ENCODE peak calls at places on chromosomes 5 and 9, in nine cellular contexts. U, B, G, C, Z, O, Q, A and Y are unnamed samples.

GRCh38 chr9:116238225-116238624 is 84.6 kb downstream of the PAPPA start:
- DNase-seq in U (no peak), B (no peak), G (no peak), C (no peak), Z (peak; percentile 80), O (peak; percentile 87), Q (peak; percentile 83), A (peak; percentile 67), Y (no peak)

GRCh38 chr5:54644226-54644625 is 126.7 kb downstream of the SNX18 start:
- DNase-seq in U (no peak), B (no peak), G (no peak), C (peak; percentile 48), Z (peak; percentile 79), O (peak; percentile 73), Q (peak; percentile 67), A (peak; percentile 65), Y (no peak)

GRCh38 chr9:89853161-89853560 is 248.3 kb downstream of the GADD45G start:
- DNase-seq in U (no peak), B (no peak), G (no peak), C (no peak), Z (no peak), O (no peak), Q (no peak), A (no peak), Y (no peak)

GRCh38 chr9:21831841-21832509 is 29.5 kb downstream of the MTAP start:
- DNase-seq in U (no peak), B (no peak), G (no peak), C (no peak), Z (peak; percentile 93), O (peak; percentile 90), Q (peak; percentile 91), A (peak; percentile 81), Y (no peak)

GRCh38 chr9:109319072-109319630 is 1.7 kb downstream of the EPB41L4B start:
- DNase-seq in U (no peak), B (no peak), G (no peak), C (no peak), Z (peak; percentile 6), O (no peak), Q (no peak), A (no peak), Y (peak; percentile 79)

GRCh38 chr9:2635922-2636321 is 14.3 kb downstream of the VLDLR start:
- DNase-seq in U (no peak), B (no peak), G (no peak), C (no peak), Z (no peak), O (no peak), Q (no peak), A (no peak), Y (no peak)

GRCh38 chr9:138045541-138046490 is 168.2 kb downstream of the CACNA1B start:
- DNase-seq in U (peak; percentile 61), B (no peak), G (peak; percentile 12), C (no peak), Z (no peak), O (no peak), Q (no peak), A (no peak), Y (peak; percentile 25)

GRCh38 chr5:172820046-172820767 is 13.8 kb upstream of the ERGIC1 start:
- DNase-seq in U (peak; percentile 82), B (peak; percentile 90), G (no peak), C (peak; percentile 7), Z (peak; percentile 80), O (peak; percentile 94), Q (peak; percentile 55), A (no peak), Y (peak; percentile 79)

GRCh38 chr9:76453785-76454184 is 5.2 kb upstream of the GCNT1 start:
- DNase-seq in U (no peak), B (no peak), G (no peak), C (no peak), Z (peak; percentile 35), O (peak; percentile 88), Q (peak; percentile 90), A (no peak), Y (no peak)

GRCh38 chr9:89911721-89912604 is 307.2 kb downstream of the GADD45G start:
- DNase-seq in U (no peak), B (no peak), G (no peak), C (no peak), Z (peak; percentile 30), O (no peak), Q (no peak), A (no peak), Y (no peak)

GRCh38 chr9:73577867-73578266 is 426.2 kb downstream of the ANXA1 start:
- DNase-seq in U (no peak), B (no peak), G (no peak), C (no peak), Z (peak; percentile 78), O (peak; percentile 39), Q (no peak), A (no peak), Y (no peak)

GRCh38 chr5:43191740-43192557 is at the start of gene NIM1K:
- DNase-seq in U (peak; percentile 87), B (peak; percentile 91), G (peak; percentile 20), C (no peak), Z (peak; percentile 15), O (peak; percentile 37), Q (peak; percentile 68), A (no peak), Y (peak; percentile 69)

GRCh38 chr9:87556039-87556438 is 58.4 kb downstream of the DAPK1 start:
- DNase-seq in U (no peak), B (no peak), G (no peak), C (no peak), Z (no peak), O (no peak), Q (no peak), A (no peak), Y (no peak)

GRCh38 chr9:128702949-128703615 is 779 bp downstream of the PKN3 start:
- DNase-seq in U (peak; percentile 71), B (peak; percentile 84), G (no peak), C (no peak), Z (peak; percentile 38), O (no peak), Q (no peak), A (no peak), Y (peak; percentile 53)

GRCh38 chr9:120710110-120710981 is 3.9 kb downstream of the MEGF9 start:
- DNase-seq in U (no peak), B (no peak), G (peak; percentile 35), C (peak; percentile 52), Z (peak; percentile 59), O (no peak), Q (peak; percentile 76), A (no peak), Y (no peak)
- H3K4me3 ChIP-seq in U (peak overlapping the region; percentile 10), B (peak overlapping the region; percentile 59), G (peak overlapping the region; percentile 29), C (peak overlapping the region; percentile 59), Z (peak overlapping the region; percentile 6), O (no peak overlapping the region), Q (peak overlapping the region; percentile 19), A (no peak overlapping the region), Y (no peak overlapping the region)

GRCh38 chr5:51347704-51348103 is 35.5 kb upstream of the ISL1 start:
- DNase-seq in U (no peak), B (no peak), G (no peak), C (peak; percentile 12), Z (no peak), O (no peak), Q (no peak), A (no peak), Y (no peak)
- TF ChIP-seq CTCF in U (no peak), B (no peak), G (no peak), C (peak; percentile 15), Z (no peak), O (no peak), Q (no peak), A (no peak), Y (no peak)

DNA sequence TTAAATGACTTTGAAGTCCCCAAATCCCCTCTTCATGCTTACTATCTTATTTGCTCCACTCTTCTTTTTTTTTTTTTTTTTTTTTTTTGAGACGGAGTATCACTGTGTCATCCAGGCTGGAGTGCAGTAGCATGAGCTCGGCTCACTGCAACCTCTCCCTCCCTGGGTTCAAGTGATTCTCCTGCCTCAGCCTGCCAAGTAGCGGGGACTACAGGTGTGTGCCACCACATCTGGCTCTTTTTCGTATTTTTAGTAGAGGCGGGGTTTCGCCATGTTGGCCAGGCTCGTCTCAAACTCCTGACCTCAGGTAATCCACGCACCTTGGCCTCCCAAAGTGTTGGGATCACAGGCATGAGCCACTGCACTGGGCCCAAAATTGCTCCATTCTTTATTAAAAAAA is 51.0 kb downstream of the ST8SIA4 start:
- DNase-seq in U (no peak), B (no peak), G (no peak), C (no peak), Z (no peak), O (no peak), Q (no peak), A (no peak), Y (peak; percentile 4)
- H3K4me3 ChIP-seq in U (no peak overlapping the region), B (no peak overlapping the region), G (no peak overlapping the region), C (no peak overlapping the region), Z (no peak overlapping the region), O (no peak overlapping the region), Q (no peak overlapping the region), A (no peak overlapping the region), Y (no peak overlapping the region)

GRCh38 chr5:75055727-75056144 is 3.4 kb upstream of the GCNT4 start:
- DNase-seq in U (no peak), B (no peak), G (no peak), C (no peak), Z (peak; percentile 63), O (peak; percentile 38), Q (no peak), A (no peak), Y (no peak)

GRCh38 chr5:75054110-75054930 is 2.0 kb upstream of the GCNT4 start:
- DNase-seq in U (peak; percentile 74), B (peak; percentile 74), G (no peak), C (no peak), Z (peak; percentile 57), O (peak; percentile 53), Q (peak; percentile 50), A (no peak), Y (peak; percentile 39)

GRCh38 chr5:75051217-75051751 is 1.1 kb downstream of the GCNT4 start:
- DNase-seq in U (no peak), B (no peak), G (no peak), C (no peak), Z (no peak), O (no peak), Q (no peak), A (no peak), Y (peak; percentile 86)

GRCh38 chr5:75052461-75053285 is at the start of gene GCNT4:
- DNase-seq in U (peak; percentile 72), B (peak; percentile 85), G (no peak), C (no peak), Z (peak; percentile 42), O (peak; percentile 51), Q (peak; percentile 41), A (no peak), Y (peak; percentile 69)

DNA sequence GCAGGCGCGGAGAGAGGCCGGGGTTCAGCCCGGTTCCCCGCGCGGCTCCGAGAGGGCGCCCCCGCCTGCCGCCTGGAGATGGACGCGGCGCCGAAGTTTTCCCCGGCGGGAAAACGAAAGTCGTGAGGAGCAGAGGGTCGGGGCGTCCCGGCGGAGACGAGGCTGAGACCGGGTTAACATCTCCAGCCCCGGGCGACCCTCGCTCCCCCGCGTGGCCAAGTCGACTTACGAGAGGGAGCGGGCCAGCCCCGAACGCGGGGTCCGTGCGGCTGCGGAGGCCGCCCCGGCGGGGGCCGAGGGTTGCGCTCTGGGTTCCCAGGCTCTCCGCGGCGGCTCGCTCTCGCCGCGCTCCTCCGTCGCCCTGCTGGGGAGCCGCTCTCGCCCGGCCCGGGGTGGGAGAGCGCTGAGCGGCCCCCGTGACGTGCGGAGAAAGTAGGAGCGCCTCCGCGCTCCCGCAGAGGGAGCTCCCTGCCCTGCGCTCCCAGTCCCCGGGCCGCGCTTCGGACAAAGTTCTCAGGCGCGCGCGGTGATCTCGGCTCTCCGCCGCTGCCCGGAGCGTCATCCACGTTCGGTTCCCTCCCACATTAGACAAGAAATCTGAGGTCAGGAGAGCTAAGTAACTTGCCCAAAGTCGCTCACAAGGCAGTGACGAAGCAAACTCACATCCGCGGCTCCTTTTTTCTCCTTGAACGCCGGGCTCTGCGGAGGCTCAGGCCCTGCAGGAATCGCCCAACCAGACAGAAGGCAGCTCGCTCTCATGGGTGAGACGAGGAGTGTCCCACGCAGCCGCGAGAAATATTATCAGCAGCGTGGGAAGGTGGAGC is 1.1 kb upstream of the GCNT4 start:
- DNase-seq in U (peak; percentile 71), B (peak; percentile 89), G (no peak), C (no peak), Z (peak; percentile 73), O (peak; percentile 74), Q (peak; percentile 65), A (no peak), Y (peak; percentile 62)
- TF ChIP-seq CTCF in U (peak; percentile 12), B (peak; percentile 8), G (no peak), C (peak; percentile 4), Z (peak; percentile 15), O (no peak), Q (no peak), A (peak; percentile 14), Y (no peak)